ENCODE peak calls at places on chromosomes 1 and 21, in six cellular contexts. O is progenitor cell of endocrine pancreas, C is anterior cingulate cortex, U is AG04450, G is lung microvascular endothelial cell, V is esophagus muscularis mucosa. X is an unnamed sample.

GRCh38 chr1:116886532-116886931 is 23.2 kb upstream of the PTGFRN start:
- DNase-seq in O (no peak), C (no peak), U (no peak), G (peak), V (no peak), X (peak)

GRCh38 chr1:12121212-12122000 is 45.4 kb upstream of the TNFRSF1B start:
- DNase-seq in O (no peak), C (no peak), U (peak), G (no peak), V (no peak), X (no peak)

GRCh38 chr1:207259391-207259790 is 62.1 kb upstream of the CD55 start:
- DNase-seq in O (no peak), C (no peak), U (no peak), G (peak), V (no peak), X (no peak)

GRCh38 chr1:151072224-151072623 is 1.7 kb downstream of the GABPB2 start:
- DNase-seq in O (no peak), C (no peak), U (no peak), G (no peak), V (no peak), X (peak)

GRCh38 chr1:201436461-201436860 is 14.9 kb upstream of the TNNI1 start:
- DNase-seq in O (no peak), C (no peak), U (no peak), G (no peak), V (no peak), X (peak)

GRCh38 chr1:196136396-196136795 is 471.8 kb downstream of the KCNT2 start:
- DNase-seq in O (no peak), C (no peak), U (no peak), G (no peak), V (no peak), X (no peak)

GRCh38 chr1:245091818-245092637 is 62.8 kb upstream of the KIF26B start:
- DNase-seq in O (no peak), C (no peak), U (peak), G (peak), V (no peak), X (peak)

GRCh38 chr1:19468397-19468956 is 16.9 kb downstream of the CAPZB start:
- DNase-seq in O (no peak), C (no peak), U (no peak), G (peak), V (no peak), X (no peak)

GRCh38 chr1:113035086-113035485 is 37.9 kb upstream of the LRIG2 start:
- DNase-seq in O (no peak), C (no peak), U (no peak), G (no peak), V (no peak), X (no peak)

GRCh38 chr1:226542623-226543103 is 5.9 kb upstream of the STUM start:
- DNase-seq in O (no peak), C (no peak), U (no peak), G (peak), V (no peak), X (no peak)

GRCh38 chr1:45510972-45511527 is 10.6 kb downstream of the PRDX1 start:
- DNase-seq in O (no peak), C (peak), U (no peak), G (no peak), V (no peak), X (no peak)

GRCh38 chr1:17027403-17027802 is 15.7 kb upstream of the ATP13A2 start:
- DNase-seq in O (no peak), C (no peak), U (no peak), G (no peak), V (no peak), X (no peak)

GRCh38 chr1:16112558-16113555 is 39.4 kb upstream of the FAM131C start:
- DNase-seq in O (peak), C (no peak), U (no peak), G (no peak), V (no peak), X (no peak)

GRCh38 chr1:54887665-54888071 is 673 bp upstream of the DHCR24 start:
- DNase-seq in O (no peak), C (peak), U (no peak), G (no peak), V (no peak), X (peak)

GRCh38 chr1:202127836-202128622 is 5.3 kb downstream of the GPR37L1 start:
- DNase-seq in O (no peak), C (no peak), U (no peak), G (no peak), V (no peak), X (no peak)

GRCh38 chr1:201501144-201501543 is 5.8 kb downstream of the CSRP1 start:
- DNase-seq in O (no peak), C (no peak), U (peak), G (peak), V (no peak), X (no peak)

GRCh38 chr21:33866851-33867250 is 48.8 kb downstream of the ATP5PO start:
- DNase-seq in O (no peak), C (no peak), U (no peak), G (no peak), V (no peak), X (no peak)

GRCh38 chr1:230866171-230866811 is 2.0 kb downstream of the C1orf198 start:
- DNase-seq in O (no peak), C (peak), U (no peak), G (peak), V (no peak), X (no peak)

GRCh38 chr1:30525980-30526651 is 197.3 kb downstream of the MATN1 start:
- DNase-seq in O (no peak), C (no peak), U (no peak), G (peak), V (no peak), X (peak)

GRCh38 chr1:206944703-206945102 is 1.6 kb downstream of the PIGR start:
- DNase-seq in O (no peak), C (no peak), U (no peak), G (no peak), V (no peak), X (no peak)

GRCh38 chr1:58896211-58897183 is 112.7 kb upstream of the JUN start:
- DNase-seq in O (no peak), C (peak), U (no peak), G (peak), V (no peak), X (no peak)

GRCh38 chr1:156122519-156123355 is 8.2 kb downstream of the LMNA start:
- DNase-seq in O (no peak), C (peak), U (no peak), G (peak), V (no peak), X (no peak)

GRCh38 chr1:185857447-185857846 is 123.3 kb downstream of the HMCN1 start:
- DNase-seq in O (no peak), C (no peak), U (no peak), G (no peak), V (no peak), X (no peak)

GRCh38 chr1:51415963-51416362 is 85.6 kb upstream of the TTC39A start:
- DNase-seq in O (no peak), C (no peak), U (no peak), G (no peak), V (no peak), X (peak)

GRCh38 chr1:81799939-81800740 is 594 bp upstream of the ADGRL2 start:
- DNase-seq in O (peak), C (no peak), U (peak), G (peak), V (no peak), X (peak)

GRCh38 chr1:58812926-58813325 is 29.1 kb upstream of the JUN start:
- DNase-seq in O (no peak), C (no peak), U (no peak), G (peak), V (no peak), X (no peak)

GRCh38 chr1:36934061-36934460 is 100.3 kb downstream of the GRIK3 start:
- DNase-seq in O (no peak), C (no peak), U (no peak), G (no peak), V (no peak), X (no peak)

GRCh38 chr1:29538586-29538985 is 302.3 kb downstream of the PTPRU start:
- DNase-seq in O (no peak), C (no peak), U (no peak), G (no peak), V (no peak), X (no peak)

GRCh38 chr1:162385702-162386101 is 4.2 kb downstream of the C1orf226 start:
- DNase-seq in O (no peak), C (no peak), U (no peak), G (no peak), V (no peak), X (no peak)

GRCh38 chr1:7516341-7516740 is 254.8 kb upstream of the VAMP3 start:
- DNase-seq in O (no peak), C (no peak), U (no peak), G (no peak), V (no peak), X (no peak)

GRCh38 chr1:94463765-94464330 is 45.7 kb downstream of the ABCD3 start:
- DNase-seq in O (no peak), C (peak), U (peak), G (peak), V (no peak), X (peak)

GRCh38 chr1:220330265-220330664 is 58.0 kb upstream of the RAB3GAP2 start:
- DNase-seq in O (no peak), C (no peak), U (no peak), G (peak), V (peak), X (peak)

GRCh38 chr1:38700077-38700470 is 159.5 kb downstream of the RRAGC start:
- DNase-seq in O (no peak), C (no peak), U (no peak), G (no peak), V (peak), X (no peak)

GRCh38 chr1:70528591-70529333 is 117.7 kb downstream of the CTH start:
- DNase-seq in O (no peak), C (peak), U (no peak), G (peak), V (no peak), X (peak)